ENCODE peak calls at places on chromosomes 1 and 21, in four cellular contexts. One of them, this sample, is unnamed.

GRCh38 chr1:203131548-203132200 is 4.1 kb downstream of the ADORA1 start:
- DNase-seq in A172: no peak
- DNase-seq in NCI-H774: no peak
- DNase-seq in mesenchymal stem cell: no peak
- DNase-seq in this sample: no peak

GRCh38 chr1:151166506-151166956 is 587 bp downstream of the SCNM1 start:
- DNase-seq in mesenchymal stem cell: peak
- DNase-seq in NCI-H774: no peak
- DNase-seq in A172: peak
- DNase-seq in this sample: no peak

GRCh38 chr1:228863776-228864175 is 128.5 kb downstream of the RHOU start:
- DNase-seq in mesenchymal stem cell: no peak
- DNase-seq in A172: no peak
- DNase-seq in NCI-H774: no peak
- DNase-seq in this sample: no peak

GRCh38 chr1:3028531-3029282 is 7.4 kb downstream of the ACTRT2 start:
- DNase-seq in mesenchymal stem cell: no peak
- DNase-seq in A172: no peak
- DNase-seq in NCI-H774: no peak
- DNase-seq in this sample: no peak

GRCh38 chr1:242525360-242525722 is 844 bp upstream of the PLD5 start:
- DNase-seq in A172: no peak
- DNase-seq in NCI-H774: no peak
- DNase-seq in mesenchymal stem cell: no peak
- DNase-seq in this sample: no peak

GRCh38 chr21:36282568-36283230 is 37.3 kb upstream of the MORC3 start:
- DNase-seq in A172: peak
- DNase-seq in NCI-H774: no peak
- DNase-seq in mesenchymal stem cell: no peak
- DNase-seq in this sample: no peak

GRCh38 chr1:9634582-9634981 is 16.9 kb upstream of the PIK3CD start:
- DNase-seq in NCI-H774: no peak
- DNase-seq in mesenchymal stem cell: no peak
- DNase-seq in A172: no peak
- DNase-seq in this sample: no peak

GRCh38 chr1:11364170-11364569 is 91.2 kb downstream of the UBIAD1 start:
- DNase-seq in mesenchymal stem cell: no peak
- DNase-seq in NCI-H774: no peak
- DNase-seq in A172: no peak
- DNase-seq in this sample: no peak

GRCh38 chr1:114025609-114026401 is 46.5 kb downstream of the OLFML3 start:
- DNase-seq in NCI-H774: no peak
- DNase-seq in mesenchymal stem cell: no peak
- DNase-seq in A172: peak
- DNase-seq in this sample: no peak

GRCh38 chr21:14376854-14377253 is 6.1 kb downstream of the HSPA13 start:
- DNase-seq in NCI-H774: no peak
- DNase-seq in mesenchymal stem cell: no peak
- DNase-seq in A172: no peak
- DNase-seq in this sample: no peak

GRCh38 chr1:19597463-19598309 is 46.4 kb upstream of the NBL1 start:
- DNase-seq in NCI-H774: no peak
- DNase-seq in mesenchymal stem cell: peak
- DNase-seq in A172: peak
- DNase-seq in this sample: peak

GRCh38 chr21:36212513-36212780 is 55.8 kb downstream of the DOP1B start:
- DNase-seq in NCI-H774: no peak
- DNase-seq in mesenchymal stem cell: no peak
- DNase-seq in A172: no peak
- DNase-seq in this sample: no peak

GRCh38 chr1:183697814-183698590 is 44.9 kb upstream of the APOBEC4 start:
- DNase-seq in A172: no peak
- DNase-seq in mesenchymal stem cell: no peak
- DNase-seq in NCI-H774: no peak
- DNase-seq in this sample: peak

GRCh38 chr1:243490748-243491686 is 235.2 kb downstream of the SDCCAG8 start:
- DNase-seq in mesenchymal stem cell: no peak
- DNase-seq in NCI-H774: no peak
- DNase-seq in A172: no peak
- DNase-seq in this sample: no peak

GRCh38 chr1:184950209-184950608 is 24.1 kb downstream of the NIBAN1 start:
- DNase-seq in NCI-H774: no peak
- DNase-seq in A172: no peak
- DNase-seq in mesenchymal stem cell: no peak
- DNase-seq in this sample: no peak

GRCh38 chr1:91026320-91026719 is 4.5 kb upstream of the ZNF644 start:
- DNase-seq in NCI-H774: no peak
- DNase-seq in A172: no peak
- DNase-seq in mesenchymal stem cell: no peak
- DNase-seq in this sample: no peak

GRCh38 chr1:166151804-166152203 is 15.0 kb downstream of the FAM78B start:
- DNase-seq in A172: no peak
- DNase-seq in NCI-H774: no peak
- DNase-seq in mesenchymal stem cell: no peak
- DNase-seq in this sample: no peak

GRCh38 chr1:18962121-18962721 is 5.7 kb upstream of the IFFO2 start:
- DNase-seq in NCI-H774: no peak
- DNase-seq in A172: no peak
- DNase-seq in mesenchymal stem cell: no peak
- DNase-seq in this sample: no peak

GRCh38 chr1:32665915-32666314 is 14.9 kb downstream of the RBBP4 start:
- DNase-seq in A172: no peak
- DNase-seq in mesenchymal stem cell: no peak
- DNase-seq in NCI-H774: no peak
- DNase-seq in this sample: no peak

GRCh38 chr1:152566681-152567080 is at the start of gene LCE3E:
- DNase-seq in A172: no peak
- DNase-seq in NCI-H774: no peak
- DNase-seq in mesenchymal stem cell: no peak
- DNase-seq in this sample: no peak

GRCh38 chr1:220370041-220370700 is 97.9 kb upstream of the RAB3GAP2 start:
- DNase-seq in A172: peak
- DNase-seq in mesenchymal stem cell: peak
- DNase-seq in NCI-H774: no peak
- DNase-seq in this sample: no peak

GRCh38 chr21:46551636-46552241 is 53.1 kb downstream of the S100B start:
- DNase-seq in A172: no peak
- DNase-seq in NCI-H774: no peak
- DNase-seq in mesenchymal stem cell: no peak
- DNase-seq in this sample: no peak

GRCh38 chr1:10640843-10641553 is 155.4 kb downstream of the CASZ1 start:
- DNase-seq in mesenchymal stem cell: no peak
- DNase-seq in A172: no peak
- DNase-seq in NCI-H774: no peak
- DNase-seq in this sample: no peak

GRCh38 chr1:212665241-212666115 is 34.2 kb downstream of the BATF3 start:
- DNase-seq in mesenchymal stem cell: peak
- DNase-seq in A172: peak
- DNase-seq in NCI-H774: peak
- DNase-seq in this sample: peak

GRCh38 chr1:43348343-43348808 is 10.4 kb upstream of the CDC20 start:
- DNase-seq in A172: no peak
- DNase-seq in NCI-H774: peak
- DNase-seq in mesenchymal stem cell: no peak
- DNase-seq in this sample: no peak

GRCh38 chr1:30109853-30110252 is 613.5 kb downstream of the MATN1 start:
- DNase-seq in NCI-H774: no peak
- DNase-seq in A172: no peak
- DNase-seq in mesenchymal stem cell: no peak
- DNase-seq in this sample: no peak

GRCh38 chr1:155085504-155086181 is 7.0 kb downstream of the EFNA3 start:
- DNase-seq in A172: peak
- DNase-seq in NCI-H774: no peak
- DNase-seq in mesenchymal stem cell: peak
- DNase-seq in this sample: no peak

GRCh38 chr21:20644552-20644951 is 353.7 kb upstream of the NCAM2 start:
- DNase-seq in NCI-H774: no peak
- DNase-seq in A172: no peak
- DNase-seq in mesenchymal stem cell: no peak
- DNase-seq in this sample: no peak

GRCh38 chr1:37602750-37603694 is 7.3 kb upstream of the GNL2 start:
- DNase-seq in mesenchymal stem cell: peak
- DNase-seq in A172: no peak
- DNase-seq in NCI-H774: peak
- DNase-seq in this sample: peak

GRCh38 chr1:19468397-19468956 is 16.9 kb downstream of the CAPZB start:
- DNase-seq in NCI-H774: no peak
- DNase-seq in A172: peak
- DNase-seq in mesenchymal stem cell: no peak
- DNase-seq in this sample: no peak

GRCh38 chr1:32885691-32886011 is 640 bp upstream of the HPCA start:
- DNase-seq in NCI-H774: no peak
- DNase-seq in mesenchymal stem cell: no peak
- DNase-seq in A172: no peak
- DNase-seq in this sample: no peak

GRCh38 chr1:151547119-151547899 is 7.2 kb downstream of the TUFT1 start:
- DNase-seq in mesenchymal stem cell: peak
- DNase-seq in NCI-H774: no peak
- DNase-seq in A172: peak
- DNase-seq in this sample: peak

GRCh38 chr1:235156265-235156664 is 4.8 kb downstream of the RBM34 start:
- DNase-seq in A172: no peak
- DNase-seq in NCI-H774: no peak
- DNase-seq in mesenchymal stem cell: no peak
- DNase-seq in this sample: no peak

GRCh38 chr1:30905403-30905802 is 3.2 kb downstream of the SDC3 start:
- DNase-seq in mesenchymal stem cell: no peak
- DNase-seq in NCI-H774: no peak
- DNase-seq in A172: no peak
- DNase-seq in this sample: no peak

GRCh38 chr1:212938846-212939245 is 11.5 kb upstream of the VASH2 start:
- DNase-seq in NCI-H774: no peak
- DNase-seq in mesenchymal stem cell: no peak
- DNase-seq in A172: no peak
- DNase-seq in this sample: no peak

GRCh38 chr1:2635271-2636010 is 2.6 kb upstream of the MMEL1 start:
- DNase-seq in A172: no peak
- DNase-seq in NCI-H774: no peak
- DNase-seq in mesenchymal stem cell: no peak
- DNase-seq in this sample: no peak

GRCh38 chr1:186967659-186968394 is 139.1 kb downstream of the PLA2G4A start:
- DNase-seq in NCI-H774: no peak
- DNase-seq in mesenchymal stem cell: peak
- DNase-seq in A172: peak
- DNase-seq in this sample: no peak

GRCh38 chr1:180249725-180250498 is 19.8 kb downstream of the LHX4 start:
- DNase-seq in NCI-H774: no peak
- DNase-seq in A172: no peak
- DNase-seq in mesenchymal stem cell: no peak
- DNase-seq in this sample: peak

GRCh38 chr1:71080178-71080781 is 555 bp downstream of the ZRANB2 start:
- DNase-seq in mesenchymal stem cell: peak
- DNase-seq in NCI-H774: no peak
- DNase-seq in A172: no peak
- DNase-seq in this sample: peak

GRCh38 chr1:178684542-178685000 is 40.5 kb upstream of the RALGPS2 start:
- DNase-seq in A172: peak
- DNase-seq in mesenchymal stem cell: peak
- DNase-seq in NCI-H774: no peak
- DNase-seq in this sample: peak

This sample was measured in endothelial cell of umbilical vein.